ENCODE peak calls at places on chromosomes 16 and 17, in nine cellular contexts. U is fibroblast of mammary gland, R is adrenal gland, Z is AG04450, S is choroid plexus epithelial cell, Q is PC-3, W is neural progenitor cell, L is colonic mucosa, C is HAP-1. O is an unnamed sample.

GRCh38 chr17:41835800-41836549 is at the start of gene NT5C3B:
- DNase-seq in U (peak; percentile 17), R (peak; percentile 58), Z (no peak), S (peak; percentile 13), Q (peak; percentile 55), W (peak; percentile 78), L (peak; percentile 53), C (peak; percentile 64), O (peak; percentile 17)

GRCh38 chr17:27485711-27486495 is 29.7 kb downstream of the KSR1 start:
- DNase-seq in U (no peak), R (no peak), Z (no peak), S (no peak), Q (no peak), W (no peak), L (no peak), C (no peak), O (no peak)

GRCh38 chr17:11144358-11145233 is 96.4 kb upstream of the SHISA6 start:
- DNase-seq in U (peak; percentile 56), R (peak; percentile 53), Z (no peak), S (peak; percentile 5), Q (peak; percentile 57), W (peak; percentile 69), L (peak; percentile 63), C (no peak), O (no peak)

GRCh38 chr17:41474863-41475262 is 6.1 kb downstream of the KRT35 start:
- DNase-seq in U (no peak), R (no peak), Z (no peak), S (peak; percentile 36), Q (no peak), W (no peak), L (no peak), C (no peak), O (no peak)

GRCh38 chr17:1460233-1460632 is 4.2 kb upstream of the CRK start:
- DNase-seq in U (peak; percentile 21), R (peak; percentile 90), Z (no peak), S (no peak), Q (peak; percentile 66), W (no peak), L (peak; percentile 71), C (no peak), O (no peak)

GRCh38 chr17:15648384-15648783 is 28.9 kb upstream of the FBXW10B start:
- DNase-seq in U (peak; percentile 6), R (peak; percentile 51), Z (no peak), S (peak; percentile 30), Q (no peak), W (no peak), L (no peak), C (no peak), O (no peak)

GRCh38 chr17:1737531-1738291 is 5.0 kb upstream of the SERPINF2 start:
- DNase-seq in U (no peak), R (no peak), Z (no peak), S (no peak), Q (no peak), W (no peak), L (no peak), C (no peak), O (no peak)

GRCh38 chr17:33057564-33057963 is 65.9 kb downstream of the SPACA3 start:
- DNase-seq in U (no peak), R (no peak), Z (no peak), S (no peak), Q (no peak), W (no peak), L (no peak), C (no peak), O (no peak)

GRCh38 chr17:45162022-45162687 is 480 bp downstream of the HEXIM2 start:
- DNase-seq in U (no peak), R (no peak), Z (no peak), S (no peak), Q (no peak), W (no peak), L (no peak), C (no peak), O (no peak)

GRCh38 chr17:68365469-68365868 is 74.2 kb downstream of the ARSG start:
- DNase-seq in U (no peak), R (no peak), Z (no peak), S (no peak), Q (no peak), W (no peak), L (no peak), C (no peak), O (no peak)

GRCh38 chr16:30369091-30369937 is 980 bp downstream of the TBC1D10B start:
- DNase-seq in U (no peak), R (peak; percentile 73), Z (no peak), S (peak; percentile 25), Q (peak; percentile 8), W (peak; percentile 73), L (peak; percentile 38), C (no peak), O (no peak)

GRCh38 chr16:28321700-28322411 is 29.5 kb downstream of the SBK1 start:
- DNase-seq in U (peak; percentile 8), R (peak; percentile 41), Z (no peak), S (peak; percentile 44), Q (peak; percentile 47), W (peak; percentile 52), L (peak; percentile 32), C (no peak), O (peak; percentile 5)

GRCh38 chr17:7840875-7841274 is 6.9 kb downstream of the KDM6B start:
- DNase-seq in U (no peak), R (no peak), Z (no peak), S (no peak), Q (no peak), W (no peak), L (no peak), C (no peak), O (no peak)
- H3K4me3 ChIP-seq in U (no peak overlapping the region), R (peak overlapping the region; percentile 82), Z (peak overlapping the region; percentile 59), S (no peak overlapping the region), Q (peak overlapping the region; percentile 84), W (peak overlapping the region; percentile 76), L (peak overlapping the region; percentile 76), C (peak overlapping the region; percentile 76), O (no peak overlapping the region)

DNA sequence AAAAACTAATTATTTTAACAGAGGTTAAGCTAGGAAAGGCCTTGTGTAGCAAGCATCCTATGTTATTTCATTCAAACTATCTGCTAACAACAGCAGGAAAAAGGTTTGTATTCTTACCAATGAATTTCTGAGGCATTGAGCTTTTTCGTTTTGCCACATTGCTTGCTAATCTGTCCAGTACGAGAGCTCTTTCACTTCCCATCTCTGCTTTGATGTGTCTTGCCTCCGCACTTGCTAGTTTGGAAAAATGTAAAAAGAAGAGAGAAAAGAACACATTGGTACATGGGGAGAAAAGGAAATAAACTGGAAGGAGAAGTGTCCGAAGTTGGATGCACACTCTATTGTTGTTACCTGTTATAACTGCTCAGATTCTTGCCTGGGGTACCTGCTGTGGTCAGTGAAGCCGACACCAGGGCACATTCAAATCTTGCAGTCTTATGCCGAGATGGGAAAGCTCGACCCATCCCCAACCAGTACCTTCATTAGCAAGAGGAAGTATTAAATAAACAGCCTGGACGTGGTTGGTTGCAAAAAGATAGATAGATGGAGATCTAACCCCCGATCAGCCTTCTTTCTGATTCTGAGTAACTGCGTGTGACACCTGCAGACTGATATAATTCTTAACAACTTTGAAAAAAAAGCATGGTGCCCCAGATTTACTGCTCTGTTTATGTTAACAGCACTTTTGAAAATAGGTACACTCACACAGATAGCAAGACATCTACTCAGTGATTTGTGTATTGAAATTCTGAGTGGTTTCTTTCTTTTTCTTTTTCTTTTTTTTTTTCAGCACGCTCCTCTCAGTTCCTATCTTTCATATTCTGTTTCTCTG is 40.0 kb downstream of the GRB7 start:
- DNase-seq in U (no peak), R (no peak), Z (no peak), S (no peak), Q (no peak), W (no peak), L (no peak), C (no peak), O (no peak)
- H3K4me3 ChIP-seq in U (no peak overlapping the region), R (no peak overlapping the region), Z (no peak overlapping the region), S (no peak overlapping the region), Q (no peak overlapping the region), W (no peak overlapping the region), L (peak overlapping the region; percentile 5), C (no peak overlapping the region), O (no peak overlapping the region)

GRCh38 chr16:682493-683395 is 1.4 kb downstream of the JMJD8 start:
- DNase-seq in U (no peak), R (no peak), Z (no peak), S (no peak), Q (no peak), W (no peak), L (no peak), C (no peak), O (no peak)

GRCh38 chr16:680967-681745 is 946 bp downstream of the STUB1 start:
- DNase-seq in U (peak; percentile 77), R (peak; percentile 89), Z (no peak), S (peak; percentile 40), Q (peak; percentile 44), W (peak; percentile 53), L (peak; percentile 70), C (no peak), O (peak; percentile 40)

GRCh38 chr16:683396-684066 is 603 bp downstream of the JMJD8 start:
- DNase-seq in U (no peak), R (peak; percentile 39), Z (no peak), S (no peak), Q (no peak), W (peak; percentile 33), L (no peak), C (no peak), O (no peak)

GRCh38 chr16:680625-680945 is 375 bp downstream of the STUB1 start:
- DNase-seq in U (no peak), R (no peak), Z (no peak), S (no peak), Q (no peak), W (no peak), L (no peak), C (no peak), O (no peak)

DNA sequence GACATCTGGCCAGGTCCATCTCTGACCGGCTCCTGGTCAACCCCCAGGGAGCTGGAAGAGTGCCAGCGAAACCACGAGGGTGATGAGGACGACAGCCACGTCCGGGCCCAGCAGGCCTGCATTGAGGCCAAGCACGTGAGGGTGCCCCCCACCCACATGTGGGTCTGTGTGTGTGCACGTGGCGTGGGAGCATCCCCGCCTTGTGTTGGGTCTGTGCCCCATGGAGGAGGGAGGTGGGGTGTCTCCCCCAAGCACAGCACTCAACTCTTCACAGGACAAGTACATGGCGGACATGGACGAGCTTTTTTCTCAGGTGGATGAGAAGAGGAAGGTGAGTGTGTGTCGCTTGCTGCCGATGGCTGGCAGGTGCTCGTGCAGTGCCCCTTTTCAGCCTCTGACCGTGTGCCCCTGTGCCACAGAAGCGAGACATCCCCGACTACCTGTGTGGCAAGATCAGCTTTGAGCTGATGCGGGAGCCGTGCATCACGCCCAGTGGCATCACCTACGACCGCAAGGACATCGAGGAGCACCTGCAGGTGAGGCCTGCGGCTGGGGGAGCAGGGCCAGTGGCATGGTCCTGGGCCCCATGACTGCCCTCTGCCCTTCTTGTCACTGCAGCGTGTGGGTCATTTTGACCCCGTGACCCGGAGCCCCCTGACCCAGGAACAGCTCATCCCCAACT is 1.7 kb downstream of the STUB1 start:
- DNase-seq in U (peak; percentile 66), R (no peak), Z (no peak), S (peak; percentile 66), Q (peak; percentile 41), W (no peak), L (no peak), C (no peak), O (peak; percentile 19)
- H3K4me3 ChIP-seq in U (peak overlapping the region; percentile 77), R (peak overlapping the region; percentile 99), Z (peak overlapping the region; percentile 73), S (peak overlapping the region; percentile 82), Q (peak overlapping the region; percentile 78), W (peak overlapping the region; percentile 94), L (no peak overlapping the region), C (peak overlapping the region; percentile 66), O (peak overlapping the region; percentile 75)

DNA sequence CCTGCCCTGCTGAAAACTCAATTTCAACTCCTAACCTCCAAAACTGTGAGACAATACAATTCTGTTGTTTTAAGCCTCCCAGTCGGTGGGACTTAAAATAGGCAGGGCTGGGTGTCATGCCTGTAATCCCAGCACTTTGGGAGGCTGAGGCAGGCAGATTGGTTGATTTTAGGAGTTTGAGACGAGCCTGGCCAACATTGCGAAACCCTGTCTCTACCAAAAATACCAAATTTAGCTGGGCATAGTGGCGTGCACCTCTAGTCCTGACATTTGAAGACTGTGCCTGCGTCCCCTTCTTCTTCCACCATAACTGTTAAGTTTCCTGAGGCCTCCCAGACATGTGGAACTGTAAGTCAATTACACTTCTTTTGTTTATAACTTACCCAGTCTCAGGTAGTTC is 36.0 kb upstream of the ATF7IP2 start:
- DNase-seq in U (no peak), R (no peak), Z (no peak), S (no peak), Q (no peak), W (no peak), L (no peak), C (no peak), O (no peak)
- H3K4me3 ChIP-seq in U (no peak overlapping the region), R (no peak overlapping the region), Z (no peak overlapping the region), S (no peak overlapping the region), Q (no peak overlapping the region), W (no peak overlapping the region), L (no peak overlapping the region), C (no peak overlapping the region), O (no peak overlapping the region)